ENCODE peak calls at places on chromosomes 11 and 22, in eight cellular contexts. L, X, E, A, D, N, K and I are unnamed samples.

GRCh38 chr11:110123003-110123402 is 29.8 kb downstream of the ZC3H12C start:
- DNase-seq in E (no peak), X (no peak), D (peak; percentile 37), L (no peak), K (no peak), N (no peak), A (no peak), I (no peak)

GRCh38 chr11:76824083-76824939 is 36.4 kb upstream of the ACER3 start:
- DNase-seq in N (no peak), D (peak; percentile 73), E (no peak), A (no peak), L (no peak), K (no peak), X (no peak), I (no peak)

GRCh38 chr11:129720156-129720555 is 95.5 kb upstream of the TMEM45B start:
- DNase-seq in K (no peak), N (no peak), L (no peak), E (no peak), A (no peak), D (no peak), X (no peak), I (peak; percentile 35)

GRCh38 chr22:25167082-25167481 is 32.6 kb upstream of the CRYBB3 start:
- DNase-seq in D (peak; percentile 34), A (no peak), E (no peak), L (no peak), X (no peak), K (no peak), N (no peak), I (no peak)

GRCh38 chr11:133082453-133082781 is 449.9 kb downstream of the OPCML start:
- DNase-seq in E (no peak), X (peak; percentile 40), K (peak; percentile 61), D (peak; percentile 11), L (peak; percentile 11), N (no peak), A (no peak), I (no peak)

GRCh38 chr22:46052801-46053562 is 76.0 kb upstream of the WNT7B start:
- DNase-seq in K (no peak), L (no peak), D (peak; percentile 48), N (peak; percentile 75), X (peak; percentile 23), E (no peak), A (peak; percentile 80), I (peak; percentile 82)

GRCh38 chr11:104583857-104584256 is 314.4 kb downstream of the CASP12 start:
- DNase-seq in D (no peak), N (no peak), E (no peak), K (no peak), A (no peak), L (no peak), X (no peak), I (no peak)

GRCh38 chr11:74417379-74417804 is 19.2 kb upstream of the PGM2L1 start:
- DNase-seq in K (no peak), X (no peak), A (no peak), E (no peak), D (no peak), L (no peak), N (no peak), I (no peak)

GRCh38 chr22:18056161-18056666 is 21.6 kb upstream of the PEX26 start:
- DNase-seq in D (peak; percentile 74), L (no peak), A (peak; percentile 56), N (no peak), X (no peak), K (no peak), E (no peak), I (no peak)

GRCh38 chr11:65573391-65574146 is 1.2 kb downstream of the FAM89B start:
- DNase-seq in N (peak; percentile 49), D (no peak), L (no peak), K (no peak), X (no peak), E (no peak), A (peak; percentile 66), I (no peak)

GRCh38 chr11:3836903-3837302 is 3.9 kb downstream of the RHOG start:
- DNase-seq in A (peak; percentile 61), K (no peak), D (no peak), E (no peak), X (peak; percentile 66), N (peak; percentile 70), L (peak; percentile 55), I (no peak)

GRCh38 chr11:111937859-111938258 is 716 bp downstream of the DIXDC1 start:
- DNase-seq in K (no peak), N (no peak), E (no peak), X (no peak), D (no peak), A (no peak), L (no peak), I (no peak)

GRCh38 chr11:118607401-118608267 is at the start of gene PHLDB1:
- DNase-seq in E (no peak), X (peak; percentile 30), L (peak; percentile 39), K (no peak), N (peak; percentile 81), D (peak; percentile 79), A (peak; percentile 83), I (peak; percentile 92)

GRCh38 chr11:47886096-47886495 is 37.9 kb upstream of the NUP160 start:
- DNase-seq in D (peak; percentile 73), N (no peak), K (no peak), A (no peak), X (peak; percentile 51), E (no peak), L (no peak), I (no peak)

GRCh38 chr11:2390871-2391662 is 9.5 kb upstream of the TSSC4 start:
- DNase-seq in X (no peak), K (peak; percentile 73), E (no peak), D (peak; percentile 76), L (no peak), A (no peak), N (peak; percentile 62), I (no peak)

GRCh38 chr11:88421530-88421929 is 84.0 kb upstream of the CTSC start:
- DNase-seq in L (peak; percentile 23), K (no peak), E (no peak), D (peak; percentile 14), X (peak; percentile 46), A (no peak), N (no peak), I (no peak)

GRCh38 chr11:44927174-44927661 is 23.5 kb downstream of the TP53I11 start:
- DNase-seq in E (peak; percentile 40), L (peak; percentile 65), D (peak; percentile 75), K (no peak), X (peak; percentile 58), N (peak; percentile 69), A (peak; percentile 79), I (no peak)